ENCODE peak calls at places on chromosomes 16 and 17, in six cellular contexts. E, A, U, J, K and V are unnamed samples. For H3K4me1, the result is how much of the 10 kb centered on the place peaks cover.

GRCh38 chr16:22161999-22162657 is at the start of gene SDR42E2:
- DNase-seq in U (no peak), E (peak), J (peak), A (no peak), K (peak), V (peak)

GRCh38 chr17:46950997-46951621 is 27.9 kb downstream of the RPRML start:
- DNase-seq in E (no peak), K (peak), U (no peak), A (no peak), J (no peak), V (peak)

GRCh38 chr16:15650698-15651161 is 685 bp downstream of the NDE1 start:
- DNase-seq in K (peak), U (peak), J (no peak), E (peak), A (peak), V (peak)

GRCh38 chr17:20271016-20271610 is 196.2 kb downstream of the LGALS9B start:
- DNase-seq in K (no peak), A (no peak), U (no peak), E (no peak), J (no peak), V (no peak)

GRCh38 chr16:24815052-24815451 is 30.7 kb upstream of the SLC5A11 start:
- DNase-seq in A (no peak), U (no peak), K (no peak), J (no peak), E (no peak), V (no peak)

GRCh38 chr17:80655588-80655987 is 111.0 kb downstream of the RPTOR start:
- DNase-seq in U (no peak), A (no peak), J (no peak), K (no peak), E (no peak), V (no peak)

GRCh38 chr16:86389566-86390328 is 120.6 kb upstream of the FOXF1 start:
- DNase-seq in J (no peak), U (no peak), K (no peak), A (no peak), E (no peak), V (no peak)

GRCh38 chr16:68902376-68903345 is 59.3 kb downstream of the TANGO6 start:
- DNase-seq in E (peak), U (peak), A (no peak), K (peak), J (peak), V (peak)

GRCh38 chr16:87216824-87217205 is 100.4 kb downstream of the C16orf95 start:
- DNase-seq in U (no peak), K (no peak), A (no peak), E (no peak), J (no peak), V (no peak)

GRCh38 chr16:70399326-70399725 is 39.6 kb downstream of the ST3GAL2 start:
- DNase-seq in J (no peak), K (no peak), U (no peak), A (no peak), E (no peak), V (no peak)

GRCh38 chr17:77995146-77995852 is 36.8 kb downstream of the TNRC6C start:
- DNase-seq in A (no peak), J (no peak), E (no peak), U (no peak), K (no peak), V (no peak)

GRCh38 chr17:13256545-13256944 is 238.7 kb upstream of the ELAC2 start:
- DNase-seq in U (no peak), A (no peak), J (no peak), E (no peak), K (no peak), V (no peak)

GRCh38 chr16:14003119-14003570 is 68.0 kb upstream of the MRTFB start:
- DNase-seq in U (peak), J (no peak), A (peak), E (peak), K (no peak), V (peak)

GRCh38 chr16:53369921-53370320 is 64.3 kb upstream of the RBL2 start:
- DNase-seq in E (no peak), A (no peak), J (no peak), K (no peak), U (no peak), V (no peak)

GRCh38 chr17:60077226-60077625 is 1.5 kb downstream of the HEATR6 start:
- DNase-seq in K (no peak), J (no peak), E (no peak), U (no peak), A (no peak), V (peak)

DNA sequence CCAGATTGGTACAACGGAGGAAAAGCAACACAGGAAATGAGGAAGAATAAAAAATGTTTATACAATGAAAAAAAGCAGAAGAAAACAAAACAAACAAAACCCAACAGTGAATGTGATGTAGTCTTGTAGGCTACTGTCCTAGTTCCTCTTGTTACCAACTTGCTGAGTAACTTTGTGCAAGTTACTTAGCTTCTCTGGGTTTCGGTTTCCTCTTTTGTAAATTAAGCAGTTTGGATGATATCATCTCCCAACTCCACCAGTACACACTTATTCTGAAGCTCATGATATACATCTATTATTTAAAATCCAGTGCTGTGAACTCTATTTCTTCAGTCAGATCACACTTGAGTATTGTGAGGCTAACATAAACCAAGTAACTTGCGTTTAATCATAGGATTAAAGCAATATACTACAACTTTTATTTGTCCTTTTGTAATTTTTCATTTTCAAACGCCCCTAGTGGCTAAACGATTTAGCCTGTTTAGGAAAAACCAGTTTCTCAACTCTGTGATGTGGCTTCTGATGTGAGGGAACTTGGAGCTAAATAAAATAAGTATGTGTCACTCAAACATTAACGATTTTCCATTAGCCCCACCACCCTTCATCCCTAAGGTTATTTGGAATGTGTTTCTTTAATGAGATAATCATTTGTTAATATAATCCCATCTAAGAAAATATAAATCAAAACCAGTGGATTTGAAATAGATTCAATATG is 1.4 kb upstream of the UNK start:
- DNase-seq in E (no peak), J (no peak), A (no peak), U (no peak), K (no peak), V (peak)
- H3K4me1 ChIP-seq in E (under half), J (under half), A (half or more), U (under half), K (under half), V (under half)

DNA sequence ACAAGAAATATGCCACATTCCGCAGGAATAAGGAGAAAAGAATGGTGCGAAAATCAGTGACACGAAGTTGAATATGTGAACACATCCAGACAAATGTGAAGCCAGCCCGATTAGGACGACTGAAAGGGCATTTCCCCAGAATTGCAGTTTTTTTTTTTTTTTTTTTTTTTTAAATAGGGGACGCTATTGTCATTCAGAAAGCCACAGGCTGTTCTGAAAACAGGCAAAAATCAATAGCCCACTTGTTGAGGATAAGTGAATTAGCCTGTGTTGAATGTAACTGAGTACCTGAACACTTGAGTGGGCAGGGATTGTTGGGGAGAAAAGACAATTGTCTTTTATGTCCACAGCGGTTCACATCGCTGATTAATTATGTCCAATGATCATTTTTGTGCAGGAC is 507.1 kb downstream of the WWOX start:
- DNase-seq in E (no peak), A (no peak), U (peak), J (no peak), K (no peak), V (peak)
- H3K4me3 ChIP-seq in E (no peak), A (no peak), U (no peak), J (no peak), K (no peak), V (no peak)

GRCh38 chr17:66508896-66509843 is 206.8 kb downstream of the PRKCA start:
- DNase-seq in K (peak), E (peak), J (peak), U (no peak), A (peak), V (no peak)
- H3K4me1 ChIP-seq in K (under half), E (under half), J (half or more), U (under half), A (under half), V (under half)

GRCh38 chr17:57937492-57937891 is 17.7 kb downstream of the CUEDC1 start:
- DNase-seq in A (no peak), U (no peak), K (no peak), E (no peak), J (no peak), V (no peak)

GRCh38 chr17:57939797-57940196 is 15.4 kb downstream of the CUEDC1 start:
- DNase-seq in J (no peak), U (no peak), E (no peak), A (peak), K (no peak), V (no peak)

GRCh38 chr17:57938061-57938502 is 17.1 kb downstream of the CUEDC1 start:
- DNase-seq in J (no peak), K (no peak), U (no peak), A (no peak), E (no peak), V (no peak)

GRCh38 chr17:57940217-57940616 is 15.0 kb downstream of the CUEDC1 start:
- DNase-seq in J (no peak), U (no peak), K (no peak), A (no peak), E (no peak), V (no peak)

DNA sequence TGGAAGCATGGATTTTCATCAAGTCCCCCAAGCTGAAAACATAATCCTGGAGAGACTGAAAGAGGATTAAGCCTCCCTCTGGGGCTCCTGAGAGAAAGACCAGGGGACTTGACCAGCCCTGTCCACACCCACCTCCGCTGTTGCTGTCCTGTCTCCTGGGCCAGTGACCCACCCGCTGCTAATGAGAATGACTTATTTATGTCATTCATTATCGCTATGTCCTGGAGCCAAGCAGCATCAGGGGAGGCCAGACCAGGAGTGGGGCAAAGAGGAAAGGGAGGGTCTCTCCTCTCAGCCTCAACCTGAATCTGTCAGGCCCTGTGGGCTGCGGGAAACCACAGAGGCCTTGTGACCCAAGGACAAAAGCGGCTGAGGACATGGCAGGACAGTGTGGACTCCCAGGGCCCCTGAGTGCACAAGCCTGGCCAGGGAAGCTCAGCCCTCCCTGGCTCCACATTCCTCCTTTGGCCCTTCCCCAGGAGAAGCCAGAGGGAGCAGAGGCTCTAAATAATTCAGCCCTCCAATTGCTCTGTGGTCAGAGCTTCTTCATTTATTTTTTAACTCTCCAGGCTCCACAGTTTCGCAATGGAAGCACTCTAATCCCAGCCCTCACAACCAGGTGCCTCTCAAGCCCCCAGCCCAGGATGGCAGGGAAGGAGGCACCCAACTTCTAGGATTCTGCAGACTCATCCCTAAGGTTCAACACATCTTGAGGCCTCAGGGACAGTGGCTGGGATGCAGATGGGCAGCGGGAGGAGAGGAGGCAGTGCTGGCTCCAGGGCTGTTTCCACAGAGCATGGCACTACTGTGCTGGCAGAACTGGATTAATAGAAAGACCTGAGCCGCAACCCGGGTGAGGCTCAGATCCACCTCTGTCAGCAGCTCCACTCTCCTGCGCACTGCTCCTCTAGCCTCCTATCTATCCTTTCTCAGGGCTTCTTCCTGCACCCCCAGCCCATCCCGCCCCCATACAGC is 19.1 kb downstream of the CUEDC1 start:
- DNase-seq in J (no peak), K (no peak), A (no peak), E (no peak), U (peak), V (no peak)
- H3K4me3 ChIP-seq in J (no peak), K (no peak), A (no peak), E (no peak), U (no peak), V (no peak)

GRCh38 chr16:19700319-19700781 is 17.7 kb downstream of the KNOP1 start:
- DNase-seq in E (peak), A (no peak), U (no peak), K (no peak), J (peak), V (no peak)

GRCh38 chr16:19697756-19698318 is 20.2 kb downstream of the KNOP1 start:
- DNase-seq in U (no peak), J (no peak), A (no peak), E (peak), K (peak), V (no peak)

GRCh38 chr16:19701091-19701490 is 16.9 kb downstream of the KNOP1 start:
- DNase-seq in K (no peak), A (no peak), U (no peak), J (no peak), E (no peak), V (no peak)

GRCh38 chr16:19698480-19699465 is 19.3 kb downstream of the KNOP1 start:
- DNase-seq in A (no peak), J (no peak), E (no peak), U (no peak), K (no peak), V (no peak)

GRCh38 chr16:19699472-19699871 is 18.6 kb downstream of the KNOP1 start:
- DNase-seq in E (no peak), K (no peak), A (no peak), U (no peak), J (no peak), V (no peak)
- H3K4me1 ChIP-seq in E (under half), K (under half), A (half or more), U (under half), J (half or more), V (under half)

GRCh38 chr17:8948462-8948861 is 17.0 kb downstream of the PIK3R5 start:
- DNase-seq in U (no peak), K (no peak), E (no peak), J (no peak), A (no peak), V (no peak)

GRCh38 chr17:8951210-8951609 is 14.3 kb downstream of the PIK3R5 start:
- DNase-seq in U (no peak), E (no peak), J (no peak), A (no peak), K (no peak), V (no peak)

GRCh38 chr17:8947201-8947600 is 18.3 kb downstream of the PIK3R5 start:
- DNase-seq in J (no peak), A (no peak), K (no peak), E (no peak), U (no peak), V (no peak)

GRCh38 chr17:8946476-8946875 is 19.0 kb downstream of the PIK3R5 start:
- DNase-seq in A (no peak), K (no peak), E (no peak), U (no peak), J (no peak), V (no peak)

DNA sequence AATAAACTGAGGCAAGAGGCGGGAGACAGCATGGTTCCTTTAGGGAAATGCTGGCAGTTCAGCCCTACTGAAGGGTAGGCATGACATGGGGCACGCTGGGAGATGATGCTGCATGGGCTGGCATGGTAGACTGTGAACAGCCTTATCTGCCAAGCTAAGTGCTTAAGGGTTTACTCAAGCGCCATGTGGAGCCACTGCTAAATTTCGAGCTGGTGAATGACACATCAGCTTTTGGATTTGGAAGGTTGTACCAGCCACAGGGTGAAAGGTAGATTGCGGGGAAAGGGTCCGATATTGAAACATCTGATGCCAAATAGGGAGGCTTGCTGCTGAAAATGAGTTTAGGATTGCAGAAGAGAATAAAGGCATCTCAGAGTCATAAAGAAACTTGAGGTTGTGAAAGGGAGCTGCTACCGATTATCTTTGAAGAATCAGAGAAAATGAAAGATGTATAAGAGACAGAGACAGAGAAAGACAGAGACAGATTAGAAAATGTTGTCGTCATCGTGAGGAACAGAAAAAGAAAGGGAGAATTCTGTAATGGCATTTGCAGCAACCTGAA is 16.4 kb downstream of the PIK3R5 start:
- DNase-seq in U (no peak), E (no peak), J (no peak), A (no peak), K (no peak), V (no peak)
- H3K4me3 ChIP-seq in U (no peak), E (no peak), J (no peak), A (no peak), K (no peak), V (no peak)

GRCh38 chr17:79093270-79093669 is 18.6 kb downstream of the ENGASE start:
- DNase-seq in E (no peak), J (no peak), K (no peak), U (no peak), A (no peak), V (no peak)

GRCh38 chr17:79094261-79094660 is 19.6 kb downstream of the ENGASE start:
- DNase-seq in K (no peak), A (no peak), E (no peak), U (no peak), J (no peak), V (no peak)

GRCh38 chr17:79097226-79098055 is 22.8 kb downstream of the ENGASE start:
- DNase-seq in A (no peak), J (no peak), K (no peak), E (no peak), U (no peak), V (no peak)

GRCh38 chr17:79098282-79098867 is 23.8 kb downstream of the ENGASE start:
- DNase-seq in U (no peak), K (no peak), J (no peak), E (no peak), A (no peak), V (no peak)

GRCh38 chr17:79095345-79096055 is 20.9 kb downstream of the ENGASE start:
- DNase-seq in J (no peak), E (no peak), A (no peak), K (no peak), U (no peak), V (no peak)
- H3K4me1 ChIP-seq in J (under half), E (under half), A (under half), K (under half), U (under half), V (under half)